ENCODE peak calls at places on chromosomes 4 and X, in five cellular contexts. P is CD8-positive, alpha-beta T cell; S is ELF-1; C is HCEC 1CT; A is D341Med. O is an unnamed sample.

GRCh38 chr4:156493858-156494257 is 477.7 kb downstream of the PDGFC start:
- DNase-seq in P (no peak), S (no peak), C (no peak), A (no peak), O (no peak)

GRCh38 chr4:25021206-25021605 is 9.5 kb downstream of the LGI2 start:
- DNase-seq in P (no peak), A (no peak), C (no peak), S (no peak), O (no peak)

GRCh38 chr4:54942735-54943134 is 182.7 kb downstream of the KDR start:
- DNase-seq in C (no peak), S (no peak), A (no peak), P (no peak), O (no peak)

GRCh38 chr4:163484906-163485305 is 9.6 kb upstream of the TMA16 start:
- DNase-seq in S (peak; percentile 51), C (no peak), A (peak; percentile 62), P (peak; percentile 35), O (peak; percentile 80)

GRCh38 chr4:174522183-174523002 is at the start of gene HPGD:
- DNase-seq in C (peak; percentile 2), S (peak; percentile 87), P (peak; percentile 43), A (peak; percentile 61), O (no peak)

GRCh38 chr4:70863099-70863790 is 23.6 kb upstream of the GRSF1 start:
- DNase-seq in C (no peak), P (no peak), S (no peak), A (no peak), O (peak; percentile 19)

GRCh38 chrX:37348237-37349130 is 680 bp upstream of the PRRG1 start:
- DNase-seq in A (no peak), S (no peak), C (peak; percentile 22), P (no peak), O (no peak)

GRCh38 chrX:130834149-130834548 is 68.9 kb downstream of the ENOX2 start:
- DNase-seq in C (no peak), S (peak; percentile 59), A (no peak), P (no peak), O (no peak)

GRCh38 chr4:155959417-155959816 is 5.8 kb upstream of the CTSO start:
- DNase-seq in S (no peak), A (no peak), P (no peak), C (no peak), O (no peak)

GRCh38 chr4:24794111-24794860 is 1.1 kb upstream of the SOD3 start:
- DNase-seq in S (peak; percentile 23), P (no peak), C (peak; percentile 50), A (no peak), O (peak; percentile 35)

GRCh38 chrX:133523094-133523493 is 107.8 kb upstream of the GPC4 start:
- DNase-seq in C (no peak), P (no peak), S (no peak), A (no peak), O (no peak)

GRCh38 chr4:14771504-14772175 is 230.6 kb upstream of the CPEB2 start:
- DNase-seq in S (no peak), C (peak; percentile 43), A (no peak), P (no peak), O (no peak)

GRCh38 chr4:108432418-108432817 is 188.0 kb upstream of the RPL34 start:
- DNase-seq in C (no peak), P (no peak), S (no peak), A (no peak), O (no peak)